ENCODE peak calls at places on chromosomes 12 and 14, in nine cellular contexts. Q is WTC11, Z is C1 segment of cervical spinal cord, F is foreskin fibroblast, C is Ammon's horn, P is NCI-H345, T is colonic mucosa, R is left cardiac atrium, H is GM23338. I is an unnamed sample.

GRCh38 chr12:113318046-113318656 is 16.8 kb downstream of the SLC8B1 start:
- DNase-seq in Q (no peak), H (no peak), Z (no peak), T (no peak), C (no peak), F (no peak), P (no peak), R (no peak), I (no peak)

GRCh38 chr14:91349481-91350074 is 68.0 kb downstream of the CCDC88C start:
- DNase-seq in T (no peak), Z (no peak), H (no peak), C (no peak), R (no peak), Q (no peak), F (no peak), P (no peak), I (no peak)

GRCh38 chr12:123397400-123397799 is 13.5 kb downstream of the KMT5A start:
- DNase-seq in H (no peak), T (no peak), C (no peak), R (no peak), F (peak; percentile 29), Z (no peak), P (no peak), Q (no peak), I (no peak)

GRCh38 chr14:28653521-28653920 is 113.1 kb upstream of the FOXG1 start:
- DNase-seq in Z (no peak), Q (no peak), F (no peak), H (no peak), P (peak; percentile 16), R (no peak), C (no peak), T (no peak), I (peak; percentile 72)

GRCh38 chr12:50825372-50825838 is 17.3 kb upstream of the TMPRSS12 start:
- DNase-seq in R (no peak), Z (no peak), T (no peak), F (peak; percentile 41), Q (no peak), C (peak; percentile 66), H (peak; percentile 63), P (no peak), I (peak; percentile 64)

GRCh38 chr14:89956294-89957009 is 725 bp downstream of the TDP1 start:
- DNase-seq in P (peak; percentile 55), Q (peak; percentile 42), R (peak; percentile 73), T (peak; percentile 68), H (peak; percentile 78), Z (no peak), C (peak; percentile 53), F (peak; percentile 94), I (peak; percentile 83)

GRCh38 chr12:127280393-127281275 is 986.3 kb upstream of the TMEM132C start:
- DNase-seq in R (peak; percentile 46), Z (no peak), C (no peak), Q (peak; percentile 74), P (no peak), H (peak; percentile 76), F (no peak), T (peak; percentile 74), I (peak; percentile 61)

GRCh38 chr14:68141531-68142088 is 322.0 kb downstream of the RAD51B start:
- DNase-seq in H (no peak), Q (no peak), F (no peak), T (no peak), C (no peak), Z (no peak), P (no peak), R (no peak), I (peak; percentile 53)

GRCh38 chr12:4307593-4308333 is 13.2 kb upstream of the TIGAR start:
- DNase-seq in Z (no peak), F (peak; percentile 66), H (peak; percentile 95), Q (peak; percentile 86), C (peak; percentile 80), T (peak; percentile 87), P (peak; percentile 88), R (peak; percentile 66), I (peak; percentile 94)

GRCh38 chr12:122986258-122986871 is 5.9 kb downstream of the ARL6IP4 start:
- DNase-seq in F (no peak), Z (no peak), H (no peak), R (no peak), C (no peak), P (no peak), Q (no peak), T (no peak), I (no peak)

GRCh38 chr14:30756594-30756993 is 117.8 kb upstream of the COCH start:
- DNase-seq in C (no peak), Z (no peak), T (no peak), P (no peak), H (no peak), R (no peak), F (no peak), Q (no peak), I (no peak)

GRCh38 chr14:92481386-92481785 is 32.2 kb upstream of the RIN3 start:
- DNase-seq in P (no peak), Q (no peak), R (no peak), F (peak; percentile 30), Z (no peak), C (no peak), T (no peak), H (no peak), I (no peak)

GRCh38 chr12:108270841-108271126 is 68.3 kb downstream of the CMKLR1 start:
- DNase-seq in C (no peak), F (no peak), P (no peak), R (no peak), Q (no peak), T (no peak), H (no peak), Z (no peak), I (no peak)

I was measured in NCI-H69.